ENCODE peak calls at places on chromosomes 12 and 14, in nine cellular contexts. One of them, this sample, is unnamed. For H3K4me1 and H3K9me3, the result is how much of the 10 kb centered on the place peaks cover.

GRCh38 chr12:114481200-114481535 is 75.2 kb upstream of the TBX5 start:
- DNase-seq in cardiac muscle cell: peak
- DNase-seq in CD8-positive, alpha-beta T cell: no peak
- DNase-seq in left ventricle myocardium inferior: no peak
- DNase-seq in heart left ventricle: no peak
- DNase-seq in BE2C: no peak
- DNase-seq in heart right ventricle: no peak
- DNase-seq in psoas muscle: no peak
- DNase-seq in HepG2: no peak
- DNase-seq in this sample: no peak

GRCh38 chr14:34258318-34258717 is 203.7 kb downstream of the SPTSSA start:
- DNase-seq in left ventricle myocardium inferior: no peak
- DNase-seq in psoas muscle: no peak
- DNase-seq in CD8-positive, alpha-beta T cell: no peak
- DNase-seq in HepG2: no peak
- DNase-seq in cardiac muscle cell: no peak
- DNase-seq in heart right ventricle: peak
- DNase-seq in heart left ventricle: no peak
- DNase-seq in BE2C: no peak
- DNase-seq in this sample: no peak

GRCh38 chr14:89378119-89378518 is 38.9 kb downstream of the FOXN3 start:
- DNase-seq in BE2C: peak
- DNase-seq in heart right ventricle: no peak
- DNase-seq in HepG2: no peak
- DNase-seq in CD8-positive, alpha-beta T cell: peak
- DNase-seq in heart left ventricle: no peak
- DNase-seq in left ventricle myocardium inferior: no peak
- DNase-seq in psoas muscle: no peak
- DNase-seq in cardiac muscle cell: no peak
- DNase-seq in this sample: no peak

GRCh38 chr12:116060765-116061164 is 216.7 kb downstream of the MED13L start:
- DNase-seq in heart left ventricle: no peak
- DNase-seq in BE2C: no peak
- DNase-seq in left ventricle myocardium inferior: no peak
- DNase-seq in CD8-positive, alpha-beta T cell: no peak
- DNase-seq in HepG2: no peak
- DNase-seq in psoas muscle: no peak
- DNase-seq in cardiac muscle cell: no peak
- DNase-seq in heart right ventricle: no peak
- DNase-seq in this sample: no peak

GRCh38 chr14:104169005-104169764 is 30.8 kb downstream of the KIF26A start:
- DNase-seq in heart left ventricle: no peak
- DNase-seq in CD8-positive, alpha-beta T cell: no peak
- DNase-seq in HepG2: no peak
- DNase-seq in BE2C: peak
- DNase-seq in left ventricle myocardium inferior: no peak
- DNase-seq in cardiac muscle cell: no peak
- DNase-seq in heart right ventricle: no peak
- DNase-seq in psoas muscle: no peak
- DNase-seq in this sample: no peak

GRCh38 chr12:131604146-131604844 is 106.6 kb upstream of the SFSWAP start:
- DNase-seq in psoas muscle: no peak
- DNase-seq in CD8-positive, alpha-beta T cell: peak
- DNase-seq in BE2C: no peak
- DNase-seq in heart left ventricle: no peak
- DNase-seq in left ventricle myocardium inferior: no peak
- DNase-seq in HepG2: no peak
- DNase-seq in cardiac muscle cell: no peak
- DNase-seq in heart right ventricle: no peak
- DNase-seq in this sample: no peak

GRCh38 chr12:75553865-75554555 is 42.6 kb upstream of the KRR1 start:
- DNase-seq in psoas muscle: no peak
- DNase-seq in heart right ventricle: no peak
- DNase-seq in CD8-positive, alpha-beta T cell: no peak
- DNase-seq in BE2C: no peak
- DNase-seq in cardiac muscle cell: no peak
- DNase-seq in heart left ventricle: no peak
- DNase-seq in HepG2: no peak
- DNase-seq in left ventricle myocardium inferior: no peak
- DNase-seq in this sample: no peak

GRCh38 chr12:77974643-77975042 is 143.9 kb downstream of the NAV3 start:
- DNase-seq in psoas muscle: no peak
- DNase-seq in CD8-positive, alpha-beta T cell: no peak
- DNase-seq in heart left ventricle: no peak
- DNase-seq in left ventricle myocardium inferior: no peak
- DNase-seq in heart right ventricle: no peak
- DNase-seq in HepG2: no peak
- DNase-seq in BE2C: no peak
- DNase-seq in cardiac muscle cell: no peak
- DNase-seq in this sample: no peak

GRCh38 chr12:49643961-49644619 is 20.7 kb downstream of the PRPF40B start:
- DNase-seq in HepG2: no peak
- DNase-seq in psoas muscle: no peak
- DNase-seq in heart left ventricle: peak
- DNase-seq in CD8-positive, alpha-beta T cell: no peak
- DNase-seq in heart right ventricle: no peak
- DNase-seq in BE2C: no peak
- DNase-seq in left ventricle myocardium inferior: no peak
- DNase-seq in cardiac muscle cell: no peak
- DNase-seq in this sample: no peak

GRCh38 chr12:127750076-127750840 is 516.7 kb upstream of the TMEM132C start:
- DNase-seq in left ventricle myocardium inferior: no peak
- DNase-seq in CD8-positive, alpha-beta T cell: no peak
- DNase-seq in heart left ventricle: no peak
- DNase-seq in heart right ventricle: no peak
- DNase-seq in HepG2: no peak
- DNase-seq in psoas muscle: no peak
- DNase-seq in BE2C: no peak
- DNase-seq in cardiac muscle cell: no peak
- DNase-seq in this sample: no peak

GRCh38 chr12:96195845-96196451 is 1.8 kb downstream of the ELK3 start:
- DNase-seq in cardiac muscle cell: peak
- DNase-seq in BE2C: peak
- DNase-seq in CD8-positive, alpha-beta T cell: peak
- DNase-seq in left ventricle myocardium inferior: no peak
- DNase-seq in heart left ventricle: peak
- DNase-seq in heart right ventricle: no peak
- DNase-seq in HepG2: no peak
- DNase-seq in psoas muscle: no peak
- DNase-seq in this sample: no peak

GRCh38 chr14:91140672-91141071 is 26.8 kb downstream of the DGLUCY start:
- DNase-seq in CD8-positive, alpha-beta T cell: no peak
- DNase-seq in HepG2: peak
- DNase-seq in psoas muscle: no peak
- DNase-seq in heart left ventricle: no peak
- DNase-seq in BE2C: peak
- DNase-seq in left ventricle myocardium inferior: no peak
- DNase-seq in cardiac muscle cell: peak
- DNase-seq in heart right ventricle: no peak
- DNase-seq in this sample: no peak

GRCh38 chr12:1858456-1858855 is 38.1 kb downstream of the LRTM2 start:
- DNase-seq in CD8-positive, alpha-beta T cell: no peak
- DNase-seq in heart right ventricle: no peak
- DNase-seq in BE2C: no peak
- DNase-seq in cardiac muscle cell: no peak
- DNase-seq in HepG2: no peak
- DNase-seq in psoas muscle: no peak
- DNase-seq in left ventricle myocardium inferior: no peak
- DNase-seq in heart left ventricle: no peak
- DNase-seq in this sample: no peak

GRCh38 chr14:52051861-52052260 is 17.0 kb downstream of the NID2 start:
- DNase-seq in left ventricle myocardium inferior: no peak
- DNase-seq in heart right ventricle: no peak
- DNase-seq in psoas muscle: no peak
- DNase-seq in heart left ventricle: no peak
- DNase-seq in HepG2: no peak
- DNase-seq in CD8-positive, alpha-beta T cell: no peak
- DNase-seq in cardiac muscle cell: no peak
- DNase-seq in BE2C: no peak
- DNase-seq in this sample: no peak

GRCh38 chr12:119153477-119154434 is 25.0 kb upstream of the HSPB8 start:
- DNase-seq in left ventricle myocardium inferior: peak
- DNase-seq in BE2C: peak
- DNase-seq in HepG2: no peak
- DNase-seq in heart right ventricle: peak
- DNase-seq in cardiac muscle cell: peak
- DNase-seq in heart left ventricle: peak
- DNase-seq in psoas muscle: peak
- DNase-seq in CD8-positive, alpha-beta T cell: no peak
- DNase-seq in this sample: peak

DNA sequence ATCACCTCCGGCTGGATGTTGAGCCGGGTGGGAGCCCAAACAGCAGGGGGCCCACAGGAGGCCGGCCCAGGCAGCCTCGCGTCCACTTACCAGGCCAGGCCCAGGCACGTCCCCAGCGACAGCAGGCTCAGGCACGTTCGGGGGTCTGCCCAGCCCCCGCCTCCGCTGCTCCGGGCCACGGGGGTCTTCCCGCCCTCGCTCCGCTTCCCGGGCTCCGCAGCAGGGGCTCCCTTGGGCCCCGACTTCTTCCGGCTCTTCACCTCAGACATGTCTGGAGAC is 216 bp downstream of the IKBIP start:
- DNase-seq in psoas muscle: no peak
- DNase-seq in heart left ventricle: no peak
- DNase-seq in left ventricle myocardium inferior: no peak
- DNase-seq in cardiac muscle cell: peak
- DNase-seq in HepG2: no peak
- DNase-seq in BE2C: peak
- DNase-seq in CD8-positive, alpha-beta T cell: no peak
- DNase-seq in heart right ventricle: no peak
- DNase-seq in this sample: no peak
- TF ChIP-seq CTCF in psoas muscle: no peak
- TF ChIP-seq CTCF in heart left ventricle: peak
- TF ChIP-seq CTCF in left ventricle myocardium inferior: no peak
- TF ChIP-seq CTCF in cardiac muscle cell: no peak
- TF ChIP-seq CTCF in HepG2: peak
- TF ChIP-seq CTCF in BE2C: peak
- TF ChIP-seq CTCF in CD8-positive, alpha-beta T cell: no peak
- TF ChIP-seq CTCF in heart right ventricle: no peak
- TF ChIP-seq CTCF in this sample: no peak

GRCh38 chr12:12474931-12475485 is 87.7 kb downstream of the DUSP16 start:
- DNase-seq in psoas muscle: no peak
- DNase-seq in BE2C: no peak
- DNase-seq in heart right ventricle: peak
- DNase-seq in cardiac muscle cell: no peak
- DNase-seq in left ventricle myocardium inferior: no peak
- DNase-seq in heart left ventricle: no peak
- DNase-seq in CD8-positive, alpha-beta T cell: peak
- DNase-seq in HepG2: no peak
- DNase-seq in this sample: no peak
- H3K4me1 ChIP-seq in psoas muscle: under half
- H3K4me1 ChIP-seq in BE2C: under half
- H3K4me1 ChIP-seq in heart right ventricle: under half
- H3K4me1 ChIP-seq in cardiac muscle cell: under half
- H3K4me1 ChIP-seq in left ventricle myocardium inferior: under half
- H3K4me1 ChIP-seq in heart left ventricle: under half
- H3K4me1 ChIP-seq in CD8-positive, alpha-beta T cell: under half
- H3K4me1 ChIP-seq in HepG2: under half
- H3K4me1 ChIP-seq in this sample: under half

DNA sequence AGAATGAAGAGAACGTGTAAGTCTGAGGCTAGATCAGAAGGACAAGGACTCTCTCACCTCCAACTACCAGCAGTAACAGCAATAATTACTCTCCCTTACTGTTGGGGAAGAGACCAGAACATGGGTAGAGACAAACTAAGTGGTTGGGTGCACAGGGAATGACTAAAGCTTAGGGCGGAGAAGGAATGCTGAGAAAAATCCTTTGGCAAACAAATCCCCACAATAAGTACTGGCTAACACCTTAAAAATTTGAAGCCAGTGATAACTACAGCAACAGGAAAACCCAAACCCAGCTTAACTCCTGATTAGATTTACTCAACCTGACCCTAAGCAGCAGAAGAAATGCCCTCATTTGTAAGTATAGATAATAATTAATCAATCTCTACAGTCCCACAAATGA is 759.0 kb downstream of the AACS start:
- DNase-seq in heart right ventricle: no peak
- DNase-seq in BE2C: no peak
- DNase-seq in cardiac muscle cell: no peak
- DNase-seq in CD8-positive, alpha-beta T cell: no peak
- DNase-seq in left ventricle myocardium inferior: no peak
- DNase-seq in HepG2: no peak
- DNase-seq in psoas muscle: no peak
- DNase-seq in heart left ventricle: no peak
- DNase-seq in this sample: no peak
- H3K9me3 ChIP-seq in heart right ventricle: under half
- H3K9me3 ChIP-seq in BE2C: under half
- H3K9me3 ChIP-seq in cardiac muscle cell: under half
- H3K9me3 ChIP-seq in CD8-positive, alpha-beta T cell: under half
- H3K9me3 ChIP-seq in left ventricle myocardium inferior: under half
- H3K9me3 ChIP-seq in HepG2: under half
- H3K9me3 ChIP-seq in psoas muscle: under half
- H3K9me3 ChIP-seq in heart left ventricle: under half
- H3K9me3 ChIP-seq in this sample: under half

GRCh38 chr12:90958995-90959394 is 4.0 kb upstream of the CCER1 start:
- DNase-seq in heart left ventricle: no peak
- DNase-seq in CD8-positive, alpha-beta T cell: no peak
- DNase-seq in heart right ventricle: no peak
- DNase-seq in BE2C: no peak
- DNase-seq in HepG2: no peak
- DNase-seq in cardiac muscle cell: no peak
- DNase-seq in psoas muscle: no peak
- DNase-seq in left ventricle myocardium inferior: no peak
- DNase-seq in this sample: no peak
- TF ChIP-seq CTCF in heart left ventricle: no peak
- TF ChIP-seq CTCF in CD8-positive, alpha-beta T cell: no peak
- TF ChIP-seq CTCF in heart right ventricle: no peak
- TF ChIP-seq CTCF in BE2C: no peak
- TF ChIP-seq CTCF in HepG2: no peak
- TF ChIP-seq CTCF in cardiac muscle cell: peak
- TF ChIP-seq CTCF in psoas muscle: no peak
- TF ChIP-seq CTCF in left ventricle myocardium inferior: no peak
- TF ChIP-seq CTCF in this sample: no peak